ENCODE peak calls at places on chromosomes 16 and 17, in ten cellular contexts. G is A549; P is tibial nerve; T is heart left ventricle; J is CD8-positive, alpha-beta T cell; U is PC-9; W is dorsolateral prefrontal cortex; B is AG04450; X is heart right ventricle; E is SK-N-SH. O is an unnamed sample.

GRCh38 chr16:49858200-49859129 is 2.6 kb upstream of the ZNF423 start:
- DNase-seq in P (no peak), E (peak; percentile 82), X (peak; percentile 65), J (no peak), T (peak; percentile 64), G (peak; percentile 17), W (no peak), U (no peak), B (no peak), O (no peak)

GRCh38 chr17:78958556-78959191 is 21.0 kb downstream of the LGALS3BP start:
- DNase-seq in B (no peak), E (no peak), G (peak; percentile 71), T (no peak), P (no peak), X (no peak), U (peak; percentile 85), W (no peak), J (no peak), O (peak; percentile 80)

GRCh38 chr16:24163935-24164334 is 92.2 kb upstream of the CACNG3 start:
- DNase-seq in W (no peak), B (no peak), X (no peak), T (no peak), U (no peak), J (no peak), P (no peak), E (no peak), G (no peak), O (no peak)

GRCh38 chr17:76641501-76641900 is 2.1 kb downstream of the ST6GALNAC1 start:
- DNase-seq in T (no peak), B (no peak), E (no peak), J (no peak), W (no peak), X (no peak), P (no peak), G (peak; percentile 71), U (peak; percentile 47), O (peak; percentile 91)

GRCh38 chr16:57606147-57606846 is 22.1 kb upstream of the ADGRG1 start:
- DNase-seq in E (no peak), X (no peak), J (no peak), W (no peak), U (no peak), T (no peak), P (no peak), B (no peak), G (no peak), O (peak; percentile 26)

GRCh38 chr17:50370052-50370451 is 2.9 kb downstream of the MRPL27 start:
- DNase-seq in P (no peak), U (no peak), G (no peak), W (no peak), B (no peak), X (no peak), E (no peak), T (no peak), J (no peak), O (no peak)

GRCh38 chr17:74512624-74513084 is 18.6 kb downstream of the CD300LB start:
- DNase-seq in J (no peak), P (no peak), T (no peak), W (no peak), B (no peak), U (no peak), G (no peak), X (no peak), E (no peak), O (no peak)

GRCh38 chr17:31535581-31535981 is 144.1 kb downstream of the RAB11FIP4 start:
- DNase-seq in W (no peak), U (no peak), T (no peak), G (no peak), P (no peak), X (no peak), B (no peak), E (no peak), J (no peak), O (no peak)

GRCh38 chr16:15671530-15672117 is 21.6 kb downstream of the NDE1 start:
- DNase-seq in U (no peak), J (no peak), P (no peak), B (no peak), E (no peak), T (no peak), W (no peak), G (no peak), X (no peak), O (no peak)

GRCh38 chr16:54587176-54587515 is 300.6 kb upstream of the IRX3 start:
- DNase-seq in P (no peak), B (no peak), E (no peak), G (no peak), W (no peak), X (no peak), J (no peak), T (no peak), U (no peak), O (no peak)

GRCh38 chr16:47143329-47143676 is 442 bp downstream of the NETO2 start:
- DNase-seq in J (peak; percentile 10), E (peak; percentile 92), T (peak; percentile 34), X (peak; percentile 59), U (peak; percentile 81), W (no peak), P (no peak), B (no peak), G (peak; percentile 73), O (peak; percentile 58)

GRCh38 chr17:47695664-47696376 is 1.9 kb downstream of the TBKBP1 start:
- DNase-seq in P (no peak), B (no peak), X (no peak), T (no peak), E (no peak), G (no peak), J (no peak), U (no peak), W (no peak), O (no peak)
- H3K4me3 ChIP-seq in P (peak overlapping the region; percentile 93), B (peak overlapping the region; percentile 65), X (peak overlapping the region; percentile 95), T (peak overlapping the region; percentile 93), E (peak overlapping the region; percentile 60), G (no peak overlapping the region), J (no peak overlapping the region), U (no peak overlapping the region), W (peak overlapping the region; percentile 82), O (no peak overlapping the region)

GRCh38 chr17:15447928-15448579 is 19.4 kb downstream of the CDRT4 start:
- DNase-seq in B (no peak), U (no peak), X (no peak), P (no peak), W (no peak), G (no peak), E (no peak), J (no peak), T (no peak), O (peak; percentile 48)
- H3K27ac ChIP-seq in B (no peak overlapping the region), U (no peak overlapping the region), X (peak overlapping the region; percentile 76), P (no peak overlapping the region), W (peak overlapping the region; percentile 59), G (no peak overlapping the region), E (no peak overlapping the region), J (no peak overlapping the region), T (peak overlapping the region; percentile 78), O (peak overlapping the region; percentile 64)

GRCh38 chr17:7580631-7581554 is 1.5 kb downstream of the CD68 start:
- DNase-seq in T (no peak), J (no peak), E (no peak), X (no peak), B (no peak), P (no peak), G (no peak), W (no peak), U (no peak), O (peak; percentile 26)

GRCh38 chr17:7579001-7579838 is at the start of gene CD68:
- DNase-seq in X (peak; percentile 47), G (peak; percentile 97), U (peak; percentile 84), B (peak; percentile 66), P (peak; percentile 64), E (peak; percentile 58), T (peak; percentile 67), W (no peak), J (no peak), O (peak; percentile 98)

GRCh38 chr17:7582401-7583252 is 1.0 kb upstream of the MPDU1 start:
- DNase-seq in P (no peak), W (no peak), B (no peak), G (no peak), U (no peak), E (no peak), J (no peak), T (no peak), X (peak; percentile 37), O (no peak)

GRCh38 chr17:7577327-7578199 is 1.9 kb upstream of the CD68 start:
- DNase-seq in J (no peak), B (no peak), T (no peak), X (no peak), E (no peak), P (no peak), W (no peak), U (no peak), G (no peak), O (no peak)

DNA sequence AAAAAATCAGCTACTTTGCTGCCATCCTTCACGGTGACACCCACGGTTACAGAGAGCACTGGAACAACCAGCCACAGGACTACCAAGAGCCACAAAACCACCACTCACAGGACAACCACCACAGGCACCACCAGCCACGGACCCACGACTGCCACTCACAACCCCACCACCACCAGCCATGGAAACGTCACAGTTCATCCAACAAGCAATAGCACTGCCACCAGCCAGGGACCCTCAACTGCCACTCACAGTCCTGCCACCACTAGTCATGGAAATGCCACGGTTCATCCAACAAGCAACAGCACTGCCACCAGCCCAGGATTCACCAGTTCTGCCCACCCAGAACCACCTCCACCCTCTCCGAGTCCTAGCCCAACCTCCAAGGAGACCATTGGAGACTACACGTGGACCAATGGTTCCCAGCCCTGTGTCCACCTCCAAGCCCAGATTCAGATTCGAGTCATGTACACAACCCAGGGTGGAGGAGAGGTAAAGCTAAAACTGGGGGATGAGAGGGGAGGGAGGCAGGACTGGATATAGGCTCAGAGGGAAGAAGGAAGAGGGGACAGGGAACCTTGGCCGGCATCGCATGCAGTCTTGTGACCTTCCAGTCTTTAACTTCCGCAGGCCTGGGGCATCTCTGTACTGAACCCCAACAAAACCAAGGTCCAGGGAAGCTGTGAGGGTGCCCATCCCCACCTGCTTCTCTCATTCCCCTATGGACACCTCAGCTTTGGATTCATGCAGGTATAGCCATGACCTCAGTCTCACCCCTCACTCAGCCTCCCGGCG is 597 bp downstream of the CD68 start:
- DNase-seq in X (no peak), T (no peak), P (peak; percentile 22), W (no peak), G (no peak), E (no peak), B (no peak), J (no peak), U (no peak), O (peak; percentile 27)
- H3K4me3 ChIP-seq in X (no peak overlapping the region), T (peak overlapping the region; percentile 29), P (peak overlapping the region; percentile 11), W (peak overlapping the region; percentile 19), G (no peak overlapping the region), E (no peak overlapping the region), B (peak overlapping the region; percentile 29), J (no peak overlapping the region), U (peak overlapping the region; percentile 38), O (peak overlapping the region; percentile 67)

DNA sequence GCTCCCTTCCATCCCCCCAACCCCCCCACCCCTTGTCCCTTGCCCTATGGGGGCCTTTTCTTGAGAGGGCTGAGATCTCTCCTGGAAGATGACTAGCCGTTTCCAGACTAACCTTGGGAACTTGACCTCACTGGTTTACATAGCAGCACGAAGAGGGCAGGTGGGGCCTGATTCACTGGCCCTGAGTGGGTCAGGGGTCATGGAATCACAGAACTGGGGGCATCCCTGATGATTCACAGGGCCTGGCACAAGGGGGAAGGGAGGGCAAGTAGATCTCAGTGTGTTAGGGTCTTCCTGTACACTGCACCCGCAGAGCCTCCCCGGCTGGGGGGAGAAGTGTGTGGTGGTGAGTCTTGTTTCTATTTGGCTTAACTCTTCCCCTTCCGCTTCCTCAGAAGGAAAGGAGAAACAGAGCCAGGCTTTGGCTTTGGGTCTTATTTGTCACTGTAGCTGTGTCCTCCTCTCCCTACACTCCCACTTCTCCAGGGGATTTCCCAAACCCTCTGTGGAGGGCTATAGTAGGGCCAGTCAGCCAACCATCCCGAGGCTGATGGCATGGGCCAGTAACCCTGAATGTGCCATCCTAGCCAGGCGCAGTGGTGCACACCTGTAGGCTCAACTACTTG is 3.7 kb downstream of the STARD3 start:
- DNase-seq in B (no peak), G (no peak), P (no peak), W (no peak), X (no peak), U (no peak), E (no peak), J (no peak), T (no peak), O (no peak)
- H3K27ac ChIP-seq in B (no peak overlapping the region), G (no peak overlapping the region), P (no peak overlapping the region), W (no peak overlapping the region), X (no peak overlapping the region), U (no peak overlapping the region), E (no peak overlapping the region), J (no peak overlapping the region), T (no peak overlapping the region), O (no peak overlapping the region)